ENCODE peak calls at places on chromosomes 1 and 21, in four cellular contexts. One of them, this sample, is unnamed.

GRCh38 chr21:27275294-27275927 is 308.5 kb upstream of the ADAMTS5 start:
- DNase-seq in GM12878: no peak
- DNase-seq in H1: no peak
- DNase-seq in HepG2: no peak
- DNase-seq in this sample: no peak

GRCh38 chr1:86861424-86861823 is 52.5 kb downstream of the SELENOF start:
- DNase-seq in HepG2: no peak
- DNase-seq in H1: no peak
- DNase-seq in GM12878: no peak
- DNase-seq in this sample: no peak

GRCh38 chr1:64846573-64847430 is 101.9 kb downstream of the RAVER2 start:
- DNase-seq in GM12878: no peak
- DNase-seq in H1: no peak
- DNase-seq in HepG2: no peak
- DNase-seq in this sample: no peak

GRCh38 chr1:156090822-156091188 is 8.5 kb upstream of the MEX3A start:
- DNase-seq in HepG2: peak; percentile 74
- DNase-seq in GM12878: no peak
- DNase-seq in H1: no peak
- DNase-seq in this sample: peak; percentile 80

GRCh38 chr1:45015683-45016082 is 3.6 kb downstream of the UROD start:
- DNase-seq in GM12878: no peak
- DNase-seq in H1: no peak
- DNase-seq in HepG2: no peak
- DNase-seq in this sample: no peak

GRCh38 chr21:32519945-32520884 is 65.1 kb downstream of the TCP10L start:
- DNase-seq in GM12878: no peak
- DNase-seq in H1: no peak
- DNase-seq in HepG2: no peak
- DNase-seq in this sample: no peak

GRCh38 chr1:5973771-5974170 is 18.5 kb downstream of the NPHP4 start:
- DNase-seq in HepG2: no peak
- DNase-seq in H1: no peak
- DNase-seq in GM12878: no peak
- DNase-seq in this sample: no peak

GRCh38 chr1:173224280-173224886 is 17.3 kb upstream of the TNFSF4 start:
- DNase-seq in GM12878: no peak
- DNase-seq in H1: no peak
- DNase-seq in HepG2: no peak
- DNase-seq in this sample: no peak

GRCh38 chr1:180898441-180899219 is 14.1 kb upstream of the KIAA1614 start:
- DNase-seq in HepG2: no peak
- DNase-seq in GM12878: no peak
- DNase-seq in H1: no peak
- DNase-seq in this sample: no peak

GRCh38 chr21:27258222-27258621 is 291.3 kb upstream of the ADAMTS5 start:
- DNase-seq in H1: no peak
- DNase-seq in HepG2: no peak
- DNase-seq in GM12878: no peak
- DNase-seq in this sample: no peak

GRCh38 chr1:118947790-118948189 is 40.4 kb downstream of the TBX15 start:
- DNase-seq in GM12878: no peak
- DNase-seq in HepG2: no peak
- DNase-seq in H1: no peak
- DNase-seq in this sample: no peak

GRCh38 chr1:36284517-36284916 is 21.7 kb upstream of the SH3D21 start:
- DNase-seq in HepG2: no peak
- DNase-seq in H1: no peak
- DNase-seq in GM12878: no peak
- DNase-seq in this sample: no peak

GRCh38 chr1:192147626-192148025 is 10.6 kb upstream of the RGS18 start:
- DNase-seq in H1: no peak
- DNase-seq in GM12878: no peak
- DNase-seq in HepG2: no peak
- DNase-seq in this sample: no peak

GRCh38 chr1:154869351-154870116 is 547 bp downstream of the KCNN3 start:
- DNase-seq in GM12878: no peak
- DNase-seq in HepG2: no peak
- DNase-seq in H1: no peak
- DNase-seq in this sample: no peak

GRCh38 chr1:197674286-197674685 is 101.0 kb downstream of the DENND1B start:
- DNase-seq in HepG2: no peak
- DNase-seq in GM12878: no peak
- DNase-seq in H1: peak; percentile 1
- DNase-seq in this sample: no peak

GRCh38 chr21:43367859-43368258 is 59.1 kb downstream of the SIK1 start:
- DNase-seq in GM12878: no peak
- DNase-seq in H1: no peak
- DNase-seq in HepG2: no peak
- DNase-seq in this sample: no peak

GRCh38 chr1:117631361-117631760 is 25.5 kb downstream of the TENT5C start:
- DNase-seq in GM12878: no peak
- DNase-seq in H1: no peak
- DNase-seq in HepG2: no peak
- DNase-seq in this sample: no peak

GRCh38 chr1:185151215-185151614 is 5.5 kb downstream of the TRMT1L start:
- DNase-seq in GM12878: no peak
- DNase-seq in H1: no peak
- DNase-seq in HepG2: no peak
- DNase-seq in this sample: peak; percentile 52

GRCh38 chr1:196030455-196030854 is 577.8 kb downstream of the KCNT2 start:
- DNase-seq in HepG2: no peak
- DNase-seq in GM12878: no peak
- DNase-seq in H1: no peak
- DNase-seq in this sample: no peak

GRCh38 chr1:229297746-229298145 is 26.8 kb downstream of the RAB4A start:
- DNase-seq in HepG2: no peak
- DNase-seq in H1: no peak
- DNase-seq in GM12878: no peak
- DNase-seq in this sample: no peak

GRCh38 chr1:156119503-156120209 is 5.1 kb downstream of the LMNA start:
- DNase-seq in HepG2: no peak
- DNase-seq in GM12878: no peak
- DNase-seq in H1: no peak
- DNase-seq in this sample: peak; percentile 87

GRCh38 chr1:209790286-209791193 is 6.2 kb upstream of the C1orf74 start:
- DNase-seq in H1: no peak
- DNase-seq in HepG2: peak; percentile 63
- DNase-seq in GM12878: no peak
- DNase-seq in this sample: no peak

GRCh38 chr1:69073176-69073575 is 494.5 kb upstream of the LRRC7 start:
- DNase-seq in GM12878: no peak
- DNase-seq in H1: no peak
- DNase-seq in HepG2: no peak
- DNase-seq in this sample: no peak

GRCh38 chr1:1562556-1563195 is 12.0 kb downstream of the SSU72 start:
- DNase-seq in GM12878: no peak
- DNase-seq in HepG2: no peak
- DNase-seq in H1: no peak
- DNase-seq in this sample: no peak

GRCh38 chr1:150836129-150836773 is 28.2 kb upstream of the CTSK start:
- DNase-seq in GM12878: peak; percentile 20
- DNase-seq in H1: no peak
- DNase-seq in HepG2: no peak
- DNase-seq in this sample: no peak

GRCh38 chr1:150829751-150830150 is 21.7 kb upstream of the CTSK start:
- DNase-seq in GM12878: no peak
- DNase-seq in H1: no peak
- DNase-seq in HepG2: no peak
- DNase-seq in this sample: no peak

GRCh38 chr1:150832597-150832996 is 24.5 kb upstream of the CTSK start:
- DNase-seq in GM12878: no peak
- DNase-seq in H1: no peak
- DNase-seq in HepG2: no peak
- DNase-seq in this sample: no peak
- TF ChIP-seq KDM1A in GM12878: no peak
- TF ChIP-seq KDM1A in H1: no peak
- TF ChIP-seq KDM1A in HepG2: no peak
- TF ChIP-seq KDM1A in this sample: no peak

DNA sequence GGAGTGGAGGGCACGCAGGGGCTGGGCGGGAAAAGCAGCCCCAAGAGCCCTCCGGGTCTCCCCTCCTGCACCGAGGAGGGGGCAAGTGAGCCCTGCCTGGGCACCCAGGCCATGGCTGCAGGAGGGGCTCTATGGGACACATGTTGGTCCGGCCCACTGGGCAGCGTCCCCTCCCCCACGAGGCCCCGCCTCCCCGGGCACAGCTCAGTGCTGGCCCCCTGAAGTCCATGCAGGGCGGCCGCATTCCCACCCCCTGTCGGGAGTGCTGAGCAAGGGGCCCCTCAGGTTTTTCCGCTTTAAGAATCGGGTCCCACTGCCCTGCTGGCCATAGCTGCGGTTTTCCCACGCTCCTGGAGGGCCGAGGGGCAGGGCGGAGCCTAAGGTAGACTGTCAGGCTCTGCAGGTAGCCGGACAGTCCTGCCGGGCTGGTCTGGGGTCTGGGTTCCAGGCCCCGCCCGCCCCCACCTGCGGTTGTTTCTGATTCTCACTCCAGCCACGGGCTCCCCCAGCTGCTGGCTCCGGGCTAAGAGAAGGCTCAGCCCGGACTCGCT is 43.5 kb upstream of the CCDC27 start:
- DNase-seq in H1: no peak
- DNase-seq in GM12878: no peak
- DNase-seq in HepG2: no peak
- DNase-seq in this sample: no peak
- TF ChIP-seq ATF2 in H1: no peak
- TF ChIP-seq ATF2 in GM12878: no peak
- TF ChIP-seq ATF2 in HepG2: no peak
- TF ChIP-seq ATF2 in this sample: no peak

GRCh38 chr1:3423245-3423829 is 31.1 kb upstream of the ARHGEF16 start:
- DNase-seq in H1: no peak
- DNase-seq in GM12878: no peak
- DNase-seq in HepG2: peak; percentile 80
- DNase-seq in this sample: no peak
- TF ChIP-seq KDM1A in H1: no peak
- TF ChIP-seq KDM1A in GM12878: no peak
- TF ChIP-seq KDM1A in HepG2: no peak
- TF ChIP-seq KDM1A in this sample: no peak

GRCh38 chr1:10374442-10374860 is 24.4 kb upstream of the PGD start:
- DNase-seq in HepG2: no peak
- DNase-seq in H1: no peak
- DNase-seq in GM12878: no peak
- DNase-seq in this sample: no peak

GRCh38 chr1:10379676-10380075 is 19.2 kb upstream of the PGD start:
- DNase-seq in HepG2: no peak
- DNase-seq in GM12878: no peak
- DNase-seq in H1: no peak
- DNase-seq in this sample: no peak

GRCh38 chr1:10380594-10381275 is 18.1 kb upstream of the PGD start:
- DNase-seq in GM12878: no peak
- DNase-seq in H1: no peak
- DNase-seq in HepG2: peak; percentile 30
- DNase-seq in this sample: no peak

GRCh38 chr1:10379101-10379620 is 19.7 kb upstream of the PGD start:
- DNase-seq in H1: no peak
- DNase-seq in HepG2: no peak
- DNase-seq in GM12878: no peak
- DNase-seq in this sample: no peak

DNA sequence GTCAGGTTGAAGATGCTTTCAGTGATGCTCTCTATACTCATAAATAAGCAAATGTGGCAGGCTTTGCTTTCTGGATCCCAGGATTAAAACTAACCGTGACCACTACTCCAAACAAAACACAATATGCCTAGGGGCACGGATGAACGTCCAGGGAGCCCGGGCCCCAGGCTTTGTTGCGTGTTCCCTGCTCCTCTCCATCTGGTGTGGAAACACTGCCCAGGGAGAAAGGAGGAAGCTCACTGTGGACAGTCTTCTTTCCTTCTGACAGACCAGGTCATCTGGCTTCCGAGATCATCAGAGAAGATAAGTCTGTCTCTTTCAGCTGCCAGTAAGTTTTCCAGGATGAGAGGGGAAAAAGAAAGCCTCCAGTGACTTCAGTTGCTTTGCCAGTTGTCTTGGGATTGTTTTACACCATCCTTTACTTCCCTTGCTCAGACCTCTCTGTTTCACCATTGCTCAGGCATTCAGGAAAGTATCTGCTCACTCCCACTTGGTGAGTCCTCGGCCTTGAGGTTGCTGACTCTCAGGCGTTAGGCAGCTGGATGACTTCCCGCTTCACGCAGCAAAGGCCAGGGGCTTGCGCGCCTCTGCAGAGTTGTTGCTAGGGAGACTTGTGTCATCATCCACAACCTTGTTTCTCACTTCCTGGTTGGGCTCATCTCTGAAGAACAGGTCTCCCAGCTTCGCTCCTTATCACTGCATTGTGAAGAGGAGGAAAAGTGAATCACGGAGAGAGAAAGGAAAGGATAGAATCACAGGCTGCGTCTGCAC is 20.6 kb upstream of the PGD start:
- DNase-seq in GM12878: no peak
- DNase-seq in HepG2: no peak
- DNase-seq in H1: no peak
- DNase-seq in this sample: peak; percentile 69
- TF ChIP-seq ATF2 in GM12878: no peak
- TF ChIP-seq ATF2 in HepG2: no peak
- TF ChIP-seq ATF2 in H1: no peak
- TF ChIP-seq ATF2 in this sample: no peak

DNA sequence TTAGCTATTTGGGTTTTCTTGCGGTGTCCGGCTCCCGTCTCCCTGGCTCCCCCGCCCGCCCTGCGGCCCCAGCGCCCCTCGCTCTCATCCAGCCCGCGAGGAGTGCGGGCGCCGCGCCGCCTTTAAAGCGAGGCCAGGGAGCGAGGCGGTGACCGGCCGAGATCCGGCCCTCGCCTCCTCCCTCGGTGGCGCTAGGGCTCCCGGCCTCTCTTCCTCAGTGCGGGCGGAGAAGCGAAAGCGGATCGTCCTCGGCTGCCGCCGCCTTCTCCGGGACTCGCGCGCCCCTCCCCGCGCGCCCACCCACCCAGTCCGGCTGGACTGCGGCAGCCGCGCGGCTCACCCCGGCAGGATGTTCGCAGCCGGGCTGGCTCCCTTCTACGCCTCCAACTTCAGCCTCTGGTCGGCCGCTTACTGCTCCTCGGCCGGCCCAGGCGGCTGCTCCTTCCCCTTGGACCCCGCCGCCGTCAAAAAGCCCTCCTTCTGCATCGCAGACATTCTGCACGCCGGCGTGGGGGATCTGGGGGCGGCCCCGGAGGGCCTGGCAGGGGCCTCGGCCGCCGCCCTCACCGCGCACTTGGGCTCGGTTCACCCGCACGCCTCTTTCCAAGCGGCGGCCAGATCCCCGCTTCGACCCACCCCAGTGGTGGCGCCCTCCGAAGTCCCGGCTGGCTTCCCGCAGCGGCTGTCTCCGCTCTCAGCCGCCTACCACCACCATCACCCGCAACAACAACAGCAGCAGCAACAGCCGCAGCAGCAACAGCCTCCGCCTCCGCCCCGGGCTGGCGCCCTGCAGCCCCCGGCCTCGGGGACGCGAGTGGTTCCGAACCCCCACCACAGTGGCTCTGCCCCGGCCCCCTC is 495 bp downstream of the HLX start:
- DNase-seq in H1: no peak
- DNase-seq in GM12878: no peak
- DNase-seq in HepG2: no peak
- DNase-seq in this sample: peak; percentile 46
- TF ChIP-seq KDM1A in H1: no peak
- TF ChIP-seq KDM1A in GM12878: no peak
- TF ChIP-seq KDM1A in HepG2: no peak
- TF ChIP-seq KDM1A in this sample: no peak